ENCODE peak calls at places on chromosomes 12 and 14, in ten cellular contexts. One of them, this sample, is unnamed.

GRCh38 chr14:26255213-26255612 is 342.6 kb downstream of the NOVA1 start:
- DNase-seq in CD8-positive, alpha-beta T cell: no peak
- DNase-seq in right lobe of liver: no peak
- DNase-seq in right atrium auricular region: no peak
- DNase-seq in adrenal gland: no peak
- DNase-seq in AG04450: no peak
- DNase-seq in left ventricle myocardium inferior: no peak
- DNase-seq in PC-3: peak; percentile 37
- DNase-seq in tibial artery: no peak
- DNase-seq in cardiac muscle cell: peak; percentile 34
- DNase-seq in this sample: no peak

GRCh38 chr14:88613552-88614010 is 50.7 kb downstream of the ZC3H14 start:
- DNase-seq in left ventricle myocardium inferior: no peak
- DNase-seq in cardiac muscle cell: no peak
- DNase-seq in tibial artery: no peak
- DNase-seq in AG04450: no peak
- DNase-seq in right atrium auricular region: no peak
- DNase-seq in PC-3: peak; percentile 89
- DNase-seq in adrenal gland: peak; percentile 25
- DNase-seq in right lobe of liver: no peak
- DNase-seq in CD8-positive, alpha-beta T cell: no peak
- DNase-seq in this sample: no peak

GRCh38 chr14:103188691-103189480 is 65.6 kb downstream of the TNFAIP2 start:
- DNase-seq in left ventricle myocardium inferior: peak; percentile 36
- DNase-seq in PC-3: no peak
- DNase-seq in right lobe of liver: peak; percentile 51
- DNase-seq in right atrium auricular region: no peak
- DNase-seq in CD8-positive, alpha-beta T cell: peak; percentile 20
- DNase-seq in AG04450: no peak
- DNase-seq in tibial artery: no peak
- DNase-seq in adrenal gland: peak; percentile 37
- DNase-seq in cardiac muscle cell: peak; percentile 47
- DNase-seq in this sample: peak; percentile 59

GRCh38 chr14:100892496-100893227 is 10.9 kb downstream of the RTL1 start:
- DNase-seq in CD8-positive, alpha-beta T cell: no peak
- DNase-seq in right atrium auricular region: no peak
- DNase-seq in left ventricle myocardium inferior: no peak
- DNase-seq in tibial artery: no peak
- DNase-seq in adrenal gland: no peak
- DNase-seq in right lobe of liver: no peak
- DNase-seq in cardiac muscle cell: no peak
- DNase-seq in PC-3: no peak
- DNase-seq in AG04450: no peak
- DNase-seq in this sample: peak; percentile 41

GRCh38 chr14:66600416-66600815 is 92.5 kb downstream of the GPHN start:
- DNase-seq in right lobe of liver: no peak
- DNase-seq in CD8-positive, alpha-beta T cell: no peak
- DNase-seq in left ventricle myocardium inferior: no peak
- DNase-seq in PC-3: peak; percentile 45
- DNase-seq in cardiac muscle cell: no peak
- DNase-seq in adrenal gland: no peak
- DNase-seq in AG04450: no peak
- DNase-seq in right atrium auricular region: no peak
- DNase-seq in tibial artery: no peak
- DNase-seq in this sample: no peak

GRCh38 chr14:35121026-35121886 is 534 bp downstream of the PPP2R3C start:
- DNase-seq in CD8-positive, alpha-beta T cell: no peak
- DNase-seq in tibial artery: no peak
- DNase-seq in cardiac muscle cell: no peak
- DNase-seq in AG04450: no peak
- DNase-seq in right atrium auricular region: no peak
- DNase-seq in right lobe of liver: peak; percentile 35
- DNase-seq in adrenal gland: peak; percentile 95
- DNase-seq in PC-3: no peak
- DNase-seq in left ventricle myocardium inferior: peak; percentile 17
- DNase-seq in this sample: no peak

GRCh38 chr14:89137514-89138163 is 279.4 kb downstream of the FOXN3 start:
- DNase-seq in right lobe of liver: peak; percentile 65
- DNase-seq in adrenal gland: peak; percentile 94
- DNase-seq in CD8-positive, alpha-beta T cell: no peak
- DNase-seq in tibial artery: peak; percentile 92
- DNase-seq in PC-3: peak; percentile 98
- DNase-seq in right atrium auricular region: peak; percentile 63
- DNase-seq in AG04450: peak; percentile 71
- DNase-seq in left ventricle myocardium inferior: no peak
- DNase-seq in cardiac muscle cell: no peak
- DNase-seq in this sample: peak; percentile 94

GRCh38 chr14:34018564-34019244 is 67.8 kb upstream of the EGLN3 start:
- DNase-seq in right atrium auricular region: peak; percentile 81
- DNase-seq in adrenal gland: no peak
- DNase-seq in right lobe of liver: no peak
- DNase-seq in CD8-positive, alpha-beta T cell: no peak
- DNase-seq in PC-3: no peak
- DNase-seq in tibial artery: no peak
- DNase-seq in AG04450: no peak
- DNase-seq in left ventricle myocardium inferior: peak; percentile 54
- DNase-seq in cardiac muscle cell: no peak
- DNase-seq in this sample: no peak

GRCh38 chr12:121089031-121089812 is 43.5 kb upstream of the P2RX7 start:
- DNase-seq in right atrium auricular region: no peak
- DNase-seq in right lobe of liver: peak; percentile 42
- DNase-seq in adrenal gland: peak; percentile 26
- DNase-seq in cardiac muscle cell: peak; percentile 16
- DNase-seq in PC-3: no peak
- DNase-seq in AG04450: no peak
- DNase-seq in tibial artery: no peak
- DNase-seq in CD8-positive, alpha-beta T cell: no peak
- DNase-seq in left ventricle myocardium inferior: no peak
- DNase-seq in this sample: no peak

GRCh38 chr14:54488646-54489317 is at the start of gene GMFB:
- DNase-seq in CD8-positive, alpha-beta T cell: peak; percentile 88
- DNase-seq in right lobe of liver: peak; percentile 91
- DNase-seq in left ventricle myocardium inferior: peak; percentile 95
- DNase-seq in adrenal gland: peak; percentile 95
- DNase-seq in right atrium auricular region: peak; percentile 94
- DNase-seq in PC-3: peak; percentile 99
- DNase-seq in tibial artery: peak; percentile 96
- DNase-seq in AG04450: peak; percentile 77
- DNase-seq in cardiac muscle cell: peak; percentile 93
- DNase-seq in this sample: peak; percentile 95

GRCh38 chr14:33194551-33194950 is 255.9 kb downstream of the NPAS3 start:
- DNase-seq in tibial artery: no peak
- DNase-seq in left ventricle myocardium inferior: no peak
- DNase-seq in CD8-positive, alpha-beta T cell: no peak
- DNase-seq in adrenal gland: no peak
- DNase-seq in cardiac muscle cell: no peak
- DNase-seq in right atrium auricular region: no peak
- DNase-seq in AG04450: no peak
- DNase-seq in right lobe of liver: no peak
- DNase-seq in PC-3: peak; percentile 61
- DNase-seq in this sample: no peak

GRCh38 chr14:95015046-95015445 is 142.3 kb downstream of the DICER1 start:
- DNase-seq in right atrium auricular region: no peak
- DNase-seq in adrenal gland: no peak
- DNase-seq in left ventricle myocardium inferior: no peak
- DNase-seq in PC-3: no peak
- DNase-seq in AG04450: no peak
- DNase-seq in CD8-positive, alpha-beta T cell: no peak
- DNase-seq in right lobe of liver: no peak
- DNase-seq in tibial artery: no peak
- DNase-seq in cardiac muscle cell: no peak
- DNase-seq in this sample: no peak

GRCh38 chr14:105480165-105480564 is 5.5 kb downstream of the CRIP2 start:
- DNase-seq in CD8-positive, alpha-beta T cell: no peak
- DNase-seq in right lobe of liver: no peak
- DNase-seq in adrenal gland: no peak
- DNase-seq in right atrium auricular region: no peak
- DNase-seq in left ventricle myocardium inferior: no peak
- DNase-seq in PC-3: no peak
- DNase-seq in cardiac muscle cell: no peak
- DNase-seq in AG04450: no peak
- DNase-seq in tibial artery: peak; percentile 73
- DNase-seq in this sample: no peak

GRCh38 chr14:105480807-105481801 is 5.6 kb upstream of the CRIP1 start:
- DNase-seq in PC-3: peak; percentile 90
- DNase-seq in right atrium auricular region: peak; percentile 95
- DNase-seq in cardiac muscle cell: peak; percentile 93
- DNase-seq in tibial artery: peak; percentile 97
- DNase-seq in adrenal gland: peak; percentile 84
- DNase-seq in right lobe of liver: peak; percentile 86
- DNase-seq in CD8-positive, alpha-beta T cell: peak; percentile 92
- DNase-seq in AG04450: peak; percentile 60
- DNase-seq in left ventricle myocardium inferior: peak; percentile 90
- DNase-seq in this sample: peak; percentile 74

GRCh38 chr14:105482486-105483110 is 4.1 kb upstream of the CRIP1 start:
- DNase-seq in adrenal gland: no peak
- DNase-seq in right lobe of liver: no peak
- DNase-seq in right atrium auricular region: no peak
- DNase-seq in AG04450: no peak
- DNase-seq in CD8-positive, alpha-beta T cell: no peak
- DNase-seq in PC-3: no peak
- DNase-seq in left ventricle myocardium inferior: no peak
- DNase-seq in cardiac muscle cell: no peak
- DNase-seq in tibial artery: no peak
- DNase-seq in this sample: no peak

GRCh38 chr14:105483300-105484068 is 3.2 kb upstream of the CRIP1 start:
- DNase-seq in left ventricle myocardium inferior: peak; percentile 38
- DNase-seq in right atrium auricular region: no peak
- DNase-seq in CD8-positive, alpha-beta T cell: no peak
- DNase-seq in cardiac muscle cell: no peak
- DNase-seq in adrenal gland: no peak
- DNase-seq in AG04450: no peak
- DNase-seq in tibial artery: peak; percentile 95
- DNase-seq in right lobe of liver: no peak
- DNase-seq in PC-3: peak; percentile 18
- DNase-seq in this sample: no peak

GRCh38 chr14:105481886-105482454 is 4.7 kb upstream of the CRIP1 start:
- DNase-seq in left ventricle myocardium inferior: peak; percentile 93
- DNase-seq in PC-3: peak; percentile 96
- DNase-seq in CD8-positive, alpha-beta T cell: peak; percentile 96
- DNase-seq in AG04450: peak; percentile 87
- DNase-seq in right lobe of liver: peak; percentile 95
- DNase-seq in right atrium auricular region: peak; percentile 99
- DNase-seq in adrenal gland: peak; percentile 94
- DNase-seq in cardiac muscle cell: no peak
- DNase-seq in tibial artery: peak; percentile 98
- DNase-seq in this sample: peak; percentile 94
- TF ChIP-seq CTCF in left ventricle myocardium inferior: peak; percentile 26
- TF ChIP-seq CTCF in PC-3: peak; percentile 19
- TF ChIP-seq CTCF in CD8-positive, alpha-beta T cell: no peak
- TF ChIP-seq CTCF in AG04450: peak; percentile 27
- TF ChIP-seq CTCF in right lobe of liver: peak; percentile 22
- TF ChIP-seq CTCF in right atrium auricular region: no peak
- TF ChIP-seq CTCF in adrenal gland: no peak
- TF ChIP-seq CTCF in cardiac muscle cell: peak; percentile 37
- TF ChIP-seq CTCF in tibial artery: peak; percentile 14
- TF ChIP-seq CTCF in this sample: no peak

GRCh38 chr14:91021991-91022621 is 38.3 kb downstream of the RPS6KA5 start:
- DNase-seq in adrenal gland: no peak
- DNase-seq in right lobe of liver: no peak
- DNase-seq in cardiac muscle cell: no peak
- DNase-seq in AG04450: no peak
- DNase-seq in left ventricle myocardium inferior: no peak
- DNase-seq in right atrium auricular region: no peak
- DNase-seq in CD8-positive, alpha-beta T cell: no peak
- DNase-seq in tibial artery: no peak
- DNase-seq in PC-3: no peak
- DNase-seq in this sample: no peak
- H3K4me3 ChIP-seq in adrenal gland: no peak overlapping the region
- H3K4me3 ChIP-seq in right lobe of liver: peak overlapping the region; percentile 43
- H3K4me3 ChIP-seq in cardiac muscle cell: no peak overlapping the region
- H3K4me3 ChIP-seq in AG04450: no peak overlapping the region
- H3K4me3 ChIP-seq in left ventricle myocardium inferior: peak overlapping the region; percentile 54
- H3K4me3 ChIP-seq in right atrium auricular region: peak overlapping the region; percentile 35
- H3K4me3 ChIP-seq in CD8-positive, alpha-beta T cell: peak overlapping the region; percentile 29
- H3K4me3 ChIP-seq in tibial artery: peak overlapping the region; percentile 16
- H3K4me3 ChIP-seq in PC-3: no peak overlapping the region
- H3K4me3 ChIP-seq in this sample: peak overlapping the region; percentile 46

DNA sequence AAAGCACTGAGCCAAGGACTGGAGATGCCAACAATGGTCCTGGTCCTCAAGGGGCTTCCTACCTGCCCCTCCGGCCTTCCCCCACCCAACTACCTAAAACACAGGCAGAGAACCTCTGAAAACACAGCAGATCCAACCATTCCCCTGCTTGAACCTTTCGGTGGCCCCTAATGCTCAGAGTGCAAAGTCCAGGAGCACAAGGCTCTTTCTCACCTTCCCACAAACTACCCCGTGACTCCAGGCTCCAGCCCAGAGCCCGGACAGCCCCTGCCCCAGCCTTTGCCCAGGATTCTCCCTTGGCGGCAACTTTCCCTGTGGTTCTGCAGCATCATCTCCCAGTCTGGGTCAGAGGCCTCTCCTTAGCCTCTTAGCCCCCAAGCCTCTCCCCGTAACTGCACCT is 1.6 kb upstream of the CD9 start:
- DNase-seq in right atrium auricular region: no peak
- DNase-seq in cardiac muscle cell: no peak
- DNase-seq in right lobe of liver: no peak
- DNase-seq in CD8-positive, alpha-beta T cell: no peak
- DNase-seq in AG04450: no peak
- DNase-seq in PC-3: no peak
- DNase-seq in left ventricle myocardium inferior: no peak
- DNase-seq in tibial artery: no peak
- DNase-seq in adrenal gland: no peak
- DNase-seq in this sample: no peak
- H3K9me3 ChIP-seq in right atrium auricular region: no peaks in the 10 kb centered on the region
- H3K9me3 ChIP-seq in cardiac muscle cell: no peaks in the 10 kb centered on the region
- H3K9me3 ChIP-seq in right lobe of liver: no peaks in the 10 kb centered on the region
- H3K9me3 ChIP-seq in CD8-positive, alpha-beta T cell: no peaks in the 10 kb centered on the region
- H3K9me3 ChIP-seq in AG04450: no peaks in the 10 kb centered on the region
- H3K9me3 ChIP-seq in PC-3: no peaks in the 10 kb centered on the region
- H3K9me3 ChIP-seq in left ventricle myocardium inferior: no peaks in the 10 kb centered on the region
- H3K9me3 ChIP-seq in tibial artery: no peaks in the 10 kb centered on the region
- H3K9me3 ChIP-seq in adrenal gland: no peaks in the 10 kb centered on the region
- H3K9me3 ChIP-seq in this sample: no peaks in the 10 kb centered on the region

DNA sequence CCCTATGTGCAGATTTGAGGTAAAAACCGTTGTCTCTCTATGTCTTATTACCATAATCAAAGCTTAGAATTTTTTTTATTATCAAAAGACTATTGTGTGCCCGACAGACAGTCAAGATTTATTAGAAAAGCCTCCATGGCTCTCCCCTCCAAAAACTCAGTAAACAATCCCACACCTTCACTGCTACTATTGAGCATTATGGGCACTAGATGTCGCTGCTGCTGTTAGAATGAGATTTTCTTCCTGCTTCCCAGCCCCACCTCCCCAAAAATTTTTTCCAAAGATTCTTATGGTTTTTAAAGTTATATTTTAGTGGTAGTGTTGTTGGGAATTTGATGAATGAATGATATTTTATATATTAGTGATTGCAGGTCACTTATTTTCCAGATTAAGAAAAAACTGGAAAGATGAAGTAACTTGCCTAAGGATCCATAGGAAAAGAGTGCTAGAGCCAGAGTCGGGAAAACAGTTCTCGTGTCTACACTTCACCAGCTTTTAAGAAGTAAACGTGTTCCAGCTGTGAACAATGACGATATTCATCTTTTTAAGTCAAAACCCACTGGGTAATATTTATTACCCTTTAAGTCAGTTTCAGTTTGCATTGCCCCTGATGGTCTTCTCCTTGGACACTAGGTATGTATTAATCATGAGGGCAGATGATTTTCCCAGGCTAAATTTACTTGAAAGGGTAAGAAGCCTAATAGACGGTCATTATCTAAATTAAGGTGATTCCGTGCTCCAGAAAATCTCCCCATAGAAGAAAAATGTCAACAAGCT is 12.2 kb upstream of the FOXG1 start:
- DNase-seq in left ventricle myocardium inferior: no peak
- DNase-seq in right atrium auricular region: no peak
- DNase-seq in adrenal gland: no peak
- DNase-seq in tibial artery: no peak
- DNase-seq in AG04450: no peak
- DNase-seq in PC-3: peak; percentile 78
- DNase-seq in right lobe of liver: no peak
- DNase-seq in cardiac muscle cell: peak; percentile 65
- DNase-seq in CD8-positive, alpha-beta T cell: no peak
- DNase-seq in this sample: no peak
- TF ChIP-seq CTCF in left ventricle myocardium inferior: peak; percentile 72
- TF ChIP-seq CTCF in right atrium auricular region: peak; percentile 72
- TF ChIP-seq CTCF in adrenal gland: peak; percentile 55
- TF ChIP-seq CTCF in tibial artery: peak; percentile 30
- TF ChIP-seq CTCF in AG04450: peak; percentile 84
- TF ChIP-seq CTCF in PC-3: peak; percentile 94
- TF ChIP-seq CTCF in right lobe of liver: peak; percentile 79
- TF ChIP-seq CTCF in cardiac muscle cell: peak; percentile 73
- TF ChIP-seq CTCF in CD8-positive, alpha-beta T cell: no peak
- TF ChIP-seq CTCF in this sample: no peak

This sample was measured in ascending aorta.